ENCODE peak calls at places on chromosome 1, in seven cellular contexts. W is foreskin fibroblast; M is CD8-positive, alpha-beta memory T cell; F is left ventricle myocardium inferior; A is GM23338; T is PC-9; J is AG09309. V is an unnamed sample.
A peak's percentile ranks its signal among the peaks of the same experiment; 100 is the strongest.

GRCh38 chr1:169588785-169589485 is 2.7 kb upstream of the F5 start:
- DNase-seq in W (no peak), M (no peak), F (no peak), A (no peak), T (peak; percentile 39), J (no peak), V (no peak)

GRCh38 chr1:1101503-1101902 is 14.4 kb downstream of the C1orf159 start:
- DNase-seq in W (no peak), M (no peak), F (no peak), A (no peak), T (no peak), J (no peak), V (no peak)

GRCh38 chr1:176119549-176119948 is 87.5 kb downstream of the COP1 start:
- DNase-seq in W (no peak), M (no peak), F (no peak), A (peak; percentile 44), T (no peak), J (peak; percentile 1), V (no peak)

GRCh38 chr1:32525661-32526444 is 13.4 kb upstream of the ZBTB8A start:
- DNase-seq in W (no peak), M (no peak), F (no peak), A (no peak), T (no peak), J (no peak), V (no peak)

GRCh38 chr1:5981009-5981380 is 11.2 kb downstream of the NPHP4 start:
- DNase-seq in W (no peak), M (no peak), F (no peak), A (no peak), T (no peak), J (no peak), V (no peak)

GRCh38 chr1:184802739-184803492 is 48.3 kb upstream of the EDEM3 start:
- DNase-seq in W (peak; percentile 64), M (no peak), F (no peak), A (no peak), T (peak; percentile 59), J (no peak), V (no peak)

GRCh38 chr1:7491089-7491817 is 279.8 kb upstream of the VAMP3 start:
- DNase-seq in W (peak; percentile 12), M (no peak), F (no peak), A (no peak), T (no peak), J (peak; percentile 8), V (no peak)

GRCh38 chr1:182278144-182279054 is 113.2 kb downstream of the GLUL start:
- DNase-seq in W (no peak), M (no peak), F (no peak), A (no peak), T (no peak), J (no peak), V (no peak)

GRCh38 chr1:200891774-200892157 is 2.9 kb upstream of the INAVA start:
- DNase-seq in W (no peak), M (no peak), F (no peak), A (peak; percentile 95), T (no peak), J (no peak), V (no peak)

GRCh38 chr1:111958911-111959310 is 30.6 kb downstream of the KCND3 start:
- DNase-seq in W (no peak), M (no peak), F (no peak), A (no peak), T (no peak), J (no peak), V (no peak)

GRCh38 chr1:116218922-116219321 is 107.7 kb downstream of the MAB21L3 start:
- DNase-seq in W (no peak), M (no peak), F (peak; percentile 48), A (no peak), T (no peak), J (no peak), V (no peak)

GRCh38 chr1:63127376-63127775 is 195.0 kb upstream of the FOXD3 start:
- DNase-seq in W (no peak), M (no peak), F (no peak), A (no peak), T (no peak), J (no peak), V (peak; percentile 25)

GRCh38 chr1:81662913-81663526 is 137.7 kb upstream of the ADGRL2 start:
- DNase-seq in W (no peak), M (no peak), F (no peak), A (peak; percentile 47), T (no peak), J (no peak), V (no peak)
- H3K4me3 ChIP-seq in W (no peak overlapping the region), M (no peak overlapping the region), F (no peak overlapping the region), A (no peak overlapping the region), T (no peak overlapping the region), J (no peak overlapping the region), V (no peak overlapping the region)

DNA sequence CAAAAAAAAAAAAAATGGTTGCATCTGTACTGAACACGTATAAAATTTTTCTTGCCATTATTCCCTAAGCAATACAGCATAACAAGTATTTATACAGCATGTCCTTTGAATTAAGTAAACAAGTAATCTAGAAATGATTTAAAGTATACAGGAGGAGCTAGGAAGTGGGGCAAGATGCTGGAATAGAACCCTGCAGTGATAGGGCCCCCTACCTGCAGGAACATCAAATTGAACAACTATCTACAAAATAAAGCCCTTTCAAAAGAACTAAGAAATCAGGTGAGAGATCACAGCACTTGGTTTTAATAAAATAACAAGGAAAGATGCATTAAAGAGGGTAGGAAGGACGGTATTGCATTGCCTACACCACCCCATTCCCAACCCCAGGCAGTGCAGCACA is 10.9 kb downstream of the TSHB start:
- DNase-seq in W (no peak), M (no peak), F (no peak), A (peak; percentile 18), T (no peak), J (no peak), V (no peak)
- H3K4me3 ChIP-seq in W (no peak overlapping the region), M (no peak overlapping the region), F (no peak overlapping the region), A (no peak overlapping the region), T (no peak overlapping the region), J (no peak overlapping the region), V (no peak overlapping the region)

GRCh38 chr1:92169606-92170005 is 48.1 kb upstream of the C1orf146 start:
- DNase-seq in W (no peak), M (no peak), F (no peak), A (no peak), T (no peak), J (no peak), V (no peak)

GRCh38 chr1:92167151-92167550 is 50.6 kb upstream of the C1orf146 start:
- DNase-seq in W (no peak), M (no peak), F (no peak), A (no peak), T (no peak), J (no peak), V (no peak)

GRCh38 chr1:92169161-92169560 is 48.6 kb upstream of the C1orf146 start:
- DNase-seq in W (no peak), M (no peak), F (no peak), A (no peak), T (no peak), J (no peak), V (no peak)

GRCh38 chr1:92168657-92169056 is 49.1 kb upstream of the C1orf146 start:
- DNase-seq in W (no peak), M (no peak), F (no peak), A (peak; percentile 5), T (no peak), J (no peak), V (no peak)
- H3K4me3 ChIP-seq in W (no peak overlapping the region), M (no peak overlapping the region), F (no peak overlapping the region), A (no peak overlapping the region), T (no peak overlapping the region), J (no peak overlapping the region), V (no peak overlapping the region)

DNA sequence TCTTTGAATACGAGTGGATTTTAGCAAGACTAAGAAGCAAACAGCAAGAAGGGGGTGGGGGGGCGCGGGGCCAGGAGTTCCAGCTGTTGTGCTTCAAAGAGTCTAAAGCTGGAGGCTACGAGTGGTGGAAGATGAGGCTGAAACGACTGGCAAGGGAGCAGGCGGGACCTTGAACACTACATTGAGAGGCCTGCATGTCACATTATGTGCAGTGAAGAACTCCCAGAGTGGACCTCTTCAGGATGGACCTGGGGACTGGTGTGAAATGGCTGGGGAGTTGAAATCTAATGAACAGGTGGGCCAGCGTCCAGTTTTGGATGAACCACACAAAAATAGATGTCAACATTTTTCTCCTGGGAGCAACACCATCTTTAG is 1.1 kb downstream of the GPX7 start:
- DNase-seq in W (no peak), M (no peak), F (no peak), A (no peak), T (no peak), J (no peak), V (no peak)
- H3K4me3 ChIP-seq in W (peak overlapping the region; percentile 54), M (peak overlapping the region; percentile 80), F (peak overlapping the region; percentile 73), A (peak overlapping the region; percentile 66), T (no peak overlapping the region), J (peak overlapping the region; percentile 60), V (no peak overlapping the region)

GRCh38 chr1:155966135-155966534 is 12.2 kb downstream of the ARHGEF2 start:
- DNase-seq in W (no peak), M (no peak), F (no peak), A (peak; percentile 67), T (no peak), J (no peak), V (no peak)

GRCh38 chr1:155964193-155964592 is 14.2 kb downstream of the ARHGEF2 start:
- DNase-seq in W (no peak), M (no peak), F (no peak), A (no peak), T (no peak), J (no peak), V (no peak)

GRCh38 chr1:155967410-155968400 is 10.6 kb downstream of the ARHGEF2 start:
- DNase-seq in W (no peak), M (no peak), F (no peak), A (peak; percentile 69), T (no peak), J (no peak), V (no peak)

GRCh38 chr1:155968670-155969069 is 9.7 kb downstream of the ARHGEF2 start:
- DNase-seq in W (no peak), M (no peak), F (peak; percentile 58), A (no peak), T (no peak), J (no peak), V (peak; percentile 76)

DNA sequence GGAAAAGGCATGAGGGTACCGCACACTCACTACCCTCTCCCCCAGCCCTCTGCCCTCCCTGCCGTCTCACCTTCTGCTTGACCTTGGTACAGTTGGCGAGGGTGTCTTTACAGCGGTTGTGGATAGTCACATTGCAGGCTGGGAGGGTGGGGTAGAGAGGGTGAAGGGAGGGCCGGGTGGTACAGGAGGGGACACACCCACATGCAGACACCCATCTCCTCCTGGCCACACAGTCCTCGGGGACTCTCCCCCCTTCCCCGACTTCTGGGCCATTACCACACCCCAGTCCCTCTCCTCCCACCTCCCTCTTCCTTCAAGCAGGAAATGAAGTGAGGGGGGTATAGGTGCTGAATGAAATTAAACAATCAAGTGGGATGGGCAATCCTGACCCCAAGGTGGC is 11.6 kb downstream of the ARHGEF2 start:
- DNase-seq in W (no peak), M (no peak), F (no peak), A (no peak), T (no peak), J (no peak), V (no peak)
- H3K4me3 ChIP-seq in W (no peak overlapping the region), M (no peak overlapping the region), F (peak overlapping the region; percentile 41), A (no peak overlapping the region), T (no peak overlapping the region), J (no peak overlapping the region), V (no peak overlapping the region)